ENCODE peak calls at places on chromosome 2, in five cellular contexts. L is effector memory CD4-positive, alpha-beta T cell; F is cardiac fibroblast; A is astrocyte of the hippocampus; H is stimulated activated naive B cell treated with anti-CD40 and anti-IgM and Interleukin-4, amounts not matched to agents 10 μg/mL and 1 μg/mL and 100 μg/mL, for 72 hours. Y is an unnamed sample.

GRCh38 chr2:117785740-117786139 is 28.8 kb upstream of the DDX18 start:
- DNase-seq in L (no peak), F (peak), A (peak), H (no peak), Y (peak)

GRCh38 chr2:240931319-240931949 is 25.3 kb downstream of the CROCC2 start:
- DNase-seq in L (no peak), F (no peak), A (no peak), H (no peak), Y (no peak)

GRCh38 chr2:20623241-20623640 is 27.7 kb downstream of the HS1BP3 start:
- DNase-seq in L (no peak), F (no peak), A (no peak), H (no peak), Y (no peak)

GRCh38 chr2:112163541-112163981 is 25.4 kb downstream of the FBLN7 start:
- DNase-seq in L (no peak), F (peak), A (peak), H (no peak), Y (no peak)

GRCh38 chr2:88055049-88055435 is 541 bp downstream of the KRCC1 start:
- DNase-seq in L (no peak), F (peak), A (no peak), H (no peak), Y (no peak)

GRCh38 chr2:157497603-157498314 is 53.9 kb upstream of the CYTIP start:
- DNase-seq in L (no peak), F (peak), A (peak), H (no peak), Y (no peak)

GRCh38 chr2:140502951-140503630 is 1627.7 kb downstream of the LRP1B start:
- DNase-seq in L (no peak), F (peak), A (peak), H (no peak), Y (no peak)

GRCh38 chr2:37588316-37588777 is 83.1 kb downstream of the CDC42EP3 start:
- DNase-seq in L (no peak), F (no peak), A (no peak), H (no peak), Y (no peak)

GRCh38 chr2:16268301-16269000 is 328.1 kb downstream of the MYCN start:
- DNase-seq in L (no peak), F (no peak), A (no peak), H (no peak), Y (no peak)

GRCh38 chr2:177275671-177276070 is 11.1 kb upstream of the NFE2L2 start:
- DNase-seq in L (no peak), F (peak), A (peak), H (no peak), Y (no peak)

GRCh38 chr2:10238396-10238795 is 64.3 kb upstream of the HPCAL1 start:
- DNase-seq in L (no peak), F (no peak), A (no peak), H (no peak), Y (no peak)

GRCh38 chr2:50746526-50746925 is 285.4 kb downstream of the NRXN1 start:
- DNase-seq in L (no peak), F (peak), A (peak), H (no peak), Y (no peak)

GRCh38 chr2:43318791-43319190 is 92.4 kb upstream of the ZFP36L2 start:
- DNase-seq in L (no peak), F (peak), A (peak), H (no peak), Y (no peak)

GRCh38 chr2:158926478-158926948 is 41.9 kb upstream of the TANC1 start:
- DNase-seq in L (no peak), F (peak), A (peak), H (no peak), Y (no peak)

GRCh38 chr2:45578056-45578843 is 32.8 kb downstream of the SRBD1 start:
- DNase-seq in L (no peak), F (peak), A (peak), H (no peak), Y (no peak)

GRCh38 chr2:64535024-64535423 is 10.9 kb downstream of the AFTPH start:
- DNase-seq in L (no peak), F (no peak), A (no peak), H (no peak), Y (no peak)

GRCh38 chr2:142870516-142870915 is 6.9 kb upstream of the KYNU start:
- DNase-seq in L (no peak), F (peak), A (no peak), H (no peak), Y (no peak)

GRCh38 chr2:156341482-156342251 is 9.1 kb upstream of the NR4A2 start:
- DNase-seq in L (peak), F (peak), A (peak), H (peak), Y (no peak)

GRCh38 chr2:28506112-28506511 is 10.3 kb downstream of the PLB1 start:
- DNase-seq in L (no peak), F (no peak), A (peak), H (no peak), Y (no peak)

GRCh38 chr2:118003396-118003824 is 10.5 kb downstream of the CCDC93 start:
- DNase-seq in L (no peak), F (peak), A (peak), H (peak), Y (no peak)

GRCh38 chr2:237859533-237860272 is at the start of gene RAMP1:
- DNase-seq in L (no peak), F (peak), A (peak), H (no peak), Y (no peak)

GRCh38 chr2:14451312-14451711 is 181.2 kb upstream of the LRATD1 start:
- DNase-seq in L (no peak), F (peak), A (no peak), H (no peak), Y (no peak)

GRCh38 chr2:58629720-58630119 is 388.6 kb upstream of the FANCL start:
- DNase-seq in L (no peak), F (no peak), A (no peak), H (no peak), Y (no peak)

GRCh38 chr2:96950391-96951124 is 35.8 kb downstream of the FAM178B start:
- DNase-seq in L (no peak), F (no peak), A (no peak), H (no peak), Y (no peak)

GRCh38 chr2:215454519-215454918 is 18.7 kb upstream of the FN1 start:
- DNase-seq in L (no peak), F (peak), A (peak), H (no peak), Y (no peak)

GRCh38 chr2:38722271-38723115 is 28.7 kb downstream of the SRSF7 start:
- DNase-seq in L (no peak), F (no peak), A (no peak), H (peak), Y (no peak)

GRCh38 chr2:179818546-179818945 is 42.9 kb downstream of the ZNF385B start:
- DNase-seq in L (no peak), F (peak), A (peak), H (no peak), Y (no peak)

Y was measured in keratinocyte.